ENCODE peak calls at places on chromosomes 12 and 14, in five cellular contexts. Y is anterior cingulate cortex, U is iPS-NIHi11, H is occipital lobe, S is astrocyte of the spinal cord. A is an unnamed sample.
A peak's percentile ranks its signal among the peaks of the same experiment; 100 is the strongest.

GRCh38 chr14:93720981-93721483 is 67.3 kb downstream of the PRIMA1 start:
- DNase-seq in Y (no peak), H (no peak), U (no peak), S (no peak), A (no peak)

GRCh38 chr12:50214018-50214417 is 46.8 kb upstream of the CERS5 start:
- DNase-seq in S (no peak), Y (no peak), U (no peak), H (no peak), A (no peak)

GRCh38 chr14:21556378-21557083 is 23.3 kb downstream of the OR10G3 start:
- DNase-seq in Y (no peak), H (no peak), U (no peak), S (no peak), A (no peak)

GRCh38 chr12:25151476-25151875 is 43.5 kb downstream of the DNAI7 start:
- DNase-seq in U (peak; percentile 24), S (peak; percentile 97), H (peak; percentile 21), Y (no peak), A (peak; percentile 78)

GRCh38 chr12:57757771-57758170 is 2.9 kb downstream of the MARCHF9 start:
- DNase-seq in U (no peak), Y (no peak), H (no peak), S (no peak), A (no peak)

GRCh38 chr14:60656755-60657608 is 7.7 kb upstream of the SIX1 start:
- DNase-seq in H (no peak), U (peak; percentile 70), S (peak; percentile 78), Y (no peak), A (peak; percentile 82)

GRCh38 chr14:100386121-100386520 is 63.0 kb downstream of the SLC25A47 start:
- DNase-seq in S (no peak), U (no peak), H (no peak), Y (no peak), A (no peak)

GRCh38 chr14:89746654-89747053 is 207.9 kb downstream of the EFCAB11 start:
- DNase-seq in U (no peak), S (no peak), Y (no peak), H (no peak), A (no peak)

GRCh38 chr14:79265366-79265765 is 945.9 kb downstream of the DIO2 start:
- DNase-seq in U (no peak), Y (no peak), S (no peak), H (no peak), A (no peak)

GRCh38 chr12:11976005-11976404 is 94.7 kb upstream of the BCL2L14 start:
- DNase-seq in S (no peak), H (no peak), Y (no peak), U (no peak), A (no peak)

GRCh38 chr12:114875323-114875722 is 191.3 kb upstream of the TBX3 start:
- DNase-seq in Y (no peak), H (no peak), S (no peak), U (no peak), A (no peak)

GRCh38 chr14:58216544-58216943 is 16.6 kb downstream of the ACTR10 start:
- DNase-seq in H (no peak), U (no peak), Y (no peak), S (peak; percentile 31), A (peak; percentile 28)

GRCh38 chr12:20011200-20011599 is 357.1 kb upstream of the PDE3A start:
- DNase-seq in Y (no peak), U (no peak), H (no peak), S (peak; percentile 37), A (no peak)

GRCh38 chr14:58098507-58098906 is 53.5 kb downstream of the ARMH4 start:
- DNase-seq in S (no peak), H (no peak), Y (no peak), U (peak; percentile 52), A (no peak)

GRCh38 chr14:25833341-25834121 is 764.3 kb downstream of the NOVA1 start:
- DNase-seq in Y (peak; percentile 5), U (peak; percentile 52), S (peak; percentile 29), H (peak; percentile 43), A (no peak)

GRCh38 chr14:91205449-91205848 is 39.1 kb downstream of the GPR68 start:
- DNase-seq in H (no peak), U (no peak), Y (no peak), S (no peak), A (no peak)

GRCh38 chr14:84850595-84850994 is 679.3 kb upstream of the FLRT2 start:
- DNase-seq in H (no peak), Y (no peak), S (no peak), U (no peak), A (no peak)